ENCODE peak calls at places on chromosomes 13 and 19, in eight cellular contexts. U, Z, H, S, W, R, F and B are unnamed samples.

GRCh38 chr19:38433268-38433733 is at the start of gene RYR1:
- DNase-seq in U (peak), Z (peak), H (peak), S (no peak), W (peak), R (peak), F (peak), B (no peak)

GRCh38 chr13:68984688-68985319 is 1122.8 kb upstream of the ATXN8OS start:
- DNase-seq in U (no peak), Z (no peak), H (no peak), S (no peak), W (no peak), R (no peak), F (no peak), B (no peak)

GRCh38 chr19:56309511-56310185 is 5.0 kb downstream of the ZSCAN5A start:
- DNase-seq in U (peak), Z (peak), H (peak), S (no peak), W (peak), R (peak), F (peak), B (no peak)

GRCh38 chr13:43301341-43301969 is 278.1 kb downstream of the DNAJC15 start:
- DNase-seq in U (no peak), Z (no peak), H (no peak), S (no peak), W (no peak), R (no peak), F (no peak), B (no peak)

GRCh38 chr19:13078897-13079541 is 23.6 kb downstream of the LYL1 start:
- DNase-seq in U (no peak), Z (no peak), H (no peak), S (no peak), W (peak), R (no peak), F (no peak), B (no peak)

GRCh38 chr19:2618611-2619010 is 83.9 kb downstream of the GNG7 start:
- DNase-seq in U (no peak), Z (peak), H (peak), S (no peak), W (peak), R (peak), F (no peak), B (no peak)

GRCh38 chr13:79508224-79508961 is 27.4 kb downstream of the NDFIP2 start:
- DNase-seq in U (no peak), Z (no peak), H (no peak), S (no peak), W (no peak), R (peak), F (no peak), B (no peak)

GRCh38 chr19:899363-900301 is 6.3 kb downstream of the RNU6-9 start:
- DNase-seq in U (no peak), Z (peak), H (no peak), S (no peak), W (no peak), R (no peak), F (no peak), B (no peak)

GRCh38 chr19:14147797-14148605 is 11.6 kb upstream of the ASF1B start:
- DNase-seq in U (peak), Z (peak), H (peak), S (no peak), W (peak), R (peak), F (peak), B (no peak)

GRCh38 chr19:55606817-55607216 is 1.4 kb downstream of the ZNF865 start:
- DNase-seq in U (no peak), Z (no peak), H (no peak), S (no peak), W (no peak), R (no peak), F (no peak), B (no peak)

GRCh38 chr13:106756446-106756845 is 188.5 kb upstream of the ARGLU1 start:
- DNase-seq in U (peak), Z (no peak), H (no peak), S (no peak), W (no peak), R (no peak), F (peak), B (no peak)

GRCh38 chr13:107239213-107239612 is 671.3 kb upstream of the ARGLU1 start:
- DNase-seq in U (no peak), Z (no peak), H (no peak), S (no peak), W (no peak), R (no peak), F (no peak), B (no peak)

DNA sequence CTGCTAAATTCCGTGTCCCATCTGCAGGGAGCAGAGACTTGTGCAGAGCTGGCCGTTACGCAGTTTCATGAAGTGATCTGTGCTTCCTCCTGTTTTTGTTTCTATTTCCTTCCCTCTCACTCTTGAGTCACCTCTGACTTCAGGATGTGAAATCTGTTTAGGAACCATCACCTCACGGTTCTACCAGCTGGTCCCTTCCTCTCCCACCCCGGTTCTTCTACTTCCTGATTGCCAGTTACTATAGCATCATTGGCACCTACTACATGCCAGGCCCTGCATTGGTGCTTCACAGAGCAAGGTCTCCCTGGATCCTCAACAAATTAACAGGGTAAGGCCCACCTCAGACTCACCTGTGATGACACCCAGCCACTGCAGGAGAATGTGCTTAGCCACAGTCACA is 8.6 kb downstream of the MAU2 start:
- DNase-seq in U (no peak), Z (no peak), H (no peak), S (no peak), W (no peak), R (peak), F (no peak), B (peak)
- TF ChIP-seq CTCF in U (no peak), Z (no peak), H (no peak), S (no peak), W (no peak), R (no peak), F (no peak), B (no peak)

GRCh38 chr13:37889811-37890210 is 20.2 kb upstream of the TRPC4 start:
- DNase-seq in U (no peak), Z (no peak), H (no peak), S (no peak), W (no peak), R (no peak), F (no peak), B (no peak)

GRCh38 chr13:37884674-37885073 is 15.1 kb upstream of the TRPC4 start:
- DNase-seq in U (no peak), Z (no peak), H (no peak), S (no peak), W (no peak), R (no peak), F (no peak), B (no peak)

GRCh38 chr13:37884026-37884425 is 14.5 kb upstream of the TRPC4 start:
- DNase-seq in U (no peak), Z (no peak), H (no peak), S (no peak), W (no peak), R (no peak), F (no peak), B (no peak)

GRCh38 chr13:37886879-37887278 is 17.3 kb upstream of the TRPC4 start:
- DNase-seq in U (no peak), Z (no peak), H (no peak), S (no peak), W (no peak), R (no peak), F (no peak), B (no peak)

GRCh38 chr13:37889102-37889501 is 19.5 kb upstream of the TRPC4 start:
- DNase-seq in U (no peak), Z (no peak), H (peak), S (no peak), W (no peak), R (peak), F (no peak), B (no peak)
- H3K4me3 ChIP-seq in U (no peak), Z (no peak), H (no peak), S (peak), W (no peak), R (no peak), F (no peak), B (no peak)

GRCh38 chr19:46073268-46073922 is 32.6 kb upstream of the IGFL4 start:
- DNase-seq in U (no peak), Z (no peak), H (peak), S (no peak), W (no peak), R (no peak), F (no peak), B (no peak)

GRCh38 chr19:46076951-46077814 is 36.4 kb upstream of the IGFL4 start:
- DNase-seq in U (peak), Z (no peak), H (peak), S (no peak), W (peak), R (peak), F (peak), B (no peak)

GRCh38 chr19:46077815-46078167 is 37.0 kb upstream of the IGFL4 start:
- DNase-seq in U (no peak), Z (no peak), H (no peak), S (no peak), W (no peak), R (no peak), F (no peak), B (no peak)

GRCh38 chr19:46080561-46080960 is 39.8 kb upstream of the IGFL4 start:
- DNase-seq in U (no peak), Z (no peak), H (peak), S (no peak), W (no peak), R (peak), F (peak), B (no peak)

GRCh38 chr19:46076031-46076880 is 35.5 kb upstream of the IGFL4 start:
- DNase-seq in U (no peak), Z (no peak), H (no peak), S (no peak), W (no peak), R (no peak), F (no peak), B (no peak)
- TF ChIP-seq CTCF in U (peak), Z (no peak), H (no peak), S (no peak), W (no peak), R (no peak), F (no peak), B (no peak)

GRCh38 chr19:11094520-11094894 is 5.2 kb downstream of the LDLR start:
- DNase-seq in U (no peak), Z (no peak), H (no peak), S (no peak), W (no peak), R (no peak), F (no peak), B (no peak)
- H3K4me3 ChIP-seq in U (no peak), Z (no peak), H (peak), S (no peak), W (no peak), R (peak), F (no peak), B (peak)

DNA sequence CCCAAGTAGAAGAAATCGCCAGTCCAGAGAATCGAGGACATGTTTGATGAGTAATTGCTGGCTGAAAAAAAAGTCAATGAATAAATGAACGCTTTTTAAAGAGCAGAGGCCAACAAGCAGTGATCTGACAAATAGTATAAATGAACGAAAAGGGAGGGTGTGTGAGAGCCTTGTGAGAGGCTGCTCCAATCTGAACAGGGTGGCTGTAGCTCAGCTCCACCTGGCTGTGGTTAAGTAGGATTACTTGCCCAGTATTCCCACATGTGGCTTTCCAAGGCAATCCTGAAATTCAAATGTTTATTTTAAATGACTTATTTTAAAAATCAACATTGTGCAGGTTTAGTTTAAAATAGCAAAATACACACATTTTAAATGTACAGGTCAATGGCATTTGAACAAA is 117.0 kb downstream of the TSHZ3 start:
- DNase-seq in U (peak), Z (no peak), H (no peak), S (no peak), W (no peak), R (no peak), F (no peak), B (no peak)
- TF ChIP-seq CTCF in U (peak), Z (no peak), H (no peak), S (no peak), W (no peak), R (no peak), F (peak), B (no peak)

GRCh38 chr13:29716493-29716892 is 121.0 kb upstream of the SLC7A1 start:
- DNase-seq in U (no peak), Z (no peak), H (no peak), S (no peak), W (no peak), R (no peak), F (no peak), B (no peak)
- H3K4me3 ChIP-seq in U (no peak), Z (no peak), H (no peak), S (no peak), W (no peak), R (no peak), F (no peak), B (no peak)